ENCODE peak calls at places on chromosome 2, in seven cellular contexts. D, K, T, P, I, G and F are unnamed samples. For H3K36me3, the result is how much of the 10 kb centered on the place peaks cover.

GRCh38 chr2:54589038-54589339 is 132.9 kb downstream of the SPTBN1 start:
- DNase-seq in D (no peak), K (no peak), T (no peak), P (no peak), I (no peak), G (no peak), F (no peak)

GRCh38 chr2:62800618-62801017 is 95.1 kb downstream of the EHBP1 start:
- DNase-seq in D (no peak), K (no peak), T (no peak), P (no peak), I (no peak), G (no peak), F (no peak)

GRCh38 chr2:167653131-167653530 is 594.3 kb downstream of the STK39 start:
- DNase-seq in D (no peak), K (no peak), T (no peak), P (no peak), I (no peak), G (peak), F (no peak)

GRCh38 chr2:190460533-190460932 is 52.4 kb downstream of the MFSD6 start:
- DNase-seq in D (no peak), K (no peak), T (no peak), P (no peak), I (no peak), G (no peak), F (no peak)

GRCh38 chr2:5609191-5609590 is 83.0 kb upstream of the SOX11 start:
- DNase-seq in D (no peak), K (no peak), T (no peak), P (no peak), I (peak), G (no peak), F (no peak)

GRCh38 chr2:234291765-234292204 is 205.1 kb downstream of the ARL4C start:
- DNase-seq in D (no peak), K (peak), T (peak), P (peak), I (peak), G (peak), F (peak)

GRCh38 chr2:119523383-119523958 is 812 bp downstream of the SCTR start:
- DNase-seq in D (no peak), K (no peak), T (no peak), P (no peak), I (no peak), G (no peak), F (no peak)

GRCh38 chr2:63834401-63834800 is 7.3 kb upstream of the UGP2 start:
- DNase-seq in D (no peak), K (no peak), T (no peak), P (no peak), I (no peak), G (no peak), F (no peak)

GRCh38 chr2:168449419-168449818 is 6.7 kb upstream of the CERS6 start:
- DNase-seq in D (no peak), K (no peak), T (no peak), P (no peak), I (no peak), G (peak), F (peak)

GRCh38 chr2:235493402-235493774 is 455 bp upstream of the AGAP1 start:
- DNase-seq in D (peak), K (no peak), T (no peak), P (no peak), I (no peak), G (peak), F (peak)

GRCh38 chr2:45117383-45117782 is 108.1 kb upstream of the SIX2 start:
- DNase-seq in D (no peak), K (no peak), T (no peak), P (no peak), I (no peak), G (no peak), F (no peak)

GRCh38 chr2:222518570-222519381 is 94.4 kb downstream of the SGPP2 start:
- DNase-seq in D (peak), K (peak), T (peak), P (peak), I (peak), G (peak), F (no peak)

GRCh38 chr2:113973856-113974255 is 84.0 kb downstream of the ACTR3 start:
- DNase-seq in D (no peak), K (no peak), T (no peak), P (no peak), I (no peak), G (no peak), F (no peak)

GRCh38 chr2:106724301-106724794 is 161.6 kb downstream of the ST6GAL2 start:
- DNase-seq in D (no peak), K (no peak), T (no peak), P (no peak), I (no peak), G (no peak), F (no peak)

GRCh38 chr2:148582679-148583511 is 61.7 kb upstream of the EPC2 start:
- DNase-seq in D (no peak), K (no peak), T (no peak), P (no peak), I (no peak), G (no peak), F (no peak)

GRCh38 chr2:172693037-172693436 is 42.6 kb upstream of the RAPGEF4 start:
- DNase-seq in D (no peak), K (peak), T (peak), P (peak), I (peak), G (peak), F (peak)

GRCh38 chr2:206918258-206918657 is 21.1 kb upstream of the CPO start:
- DNase-seq in D (no peak), K (no peak), T (no peak), P (no peak), I (no peak), G (no peak), F (no peak)

GRCh38 chr2:46480562-46480961 is 1.2 kb downstream of the TMEM247 start:
- DNase-seq in D (no peak), K (no peak), T (no peak), P (no peak), I (no peak), G (no peak), F (no peak)

GRCh38 chr2:233235977-233236376 is 15.5 kb upstream of the ATG16L1 start:
- DNase-seq in D (no peak), K (no peak), T (no peak), P (no peak), I (no peak), G (no peak), F (no peak)

GRCh38 chr2:219282375-219282774 is 3.2 kb downstream of the DNAJB2 start:
- DNase-seq in D (no peak), K (no peak), T (no peak), P (no peak), I (no peak), G (no peak), F (no peak)

GRCh38 chr2:98508690-98509054 is 64.0 kb downstream of the INPP4A start:
- DNase-seq in D (peak), K (no peak), T (no peak), P (peak), I (no peak), G (peak), F (peak)

GRCh38 chr2:200435379-200435778 is 74.5 kb downstream of the KCTD18 start:
- DNase-seq in D (no peak), K (no peak), T (no peak), P (no peak), I (no peak), G (peak), F (peak)

GRCh38 chr2:156333274-156333950 is 891 bp upstream of the NR4A2 start:
- DNase-seq in D (no peak), K (no peak), T (no peak), P (peak), I (no peak), G (no peak), F (peak)

GRCh38 chr2:176772816-176773215 is 439.8 kb upstream of the HNRNPA3 start:
- DNase-seq in D (no peak), K (no peak), T (no peak), P (no peak), I (no peak), G (no peak), F (no peak)

GRCh38 chr2:182321096-182321495 is 105.7 kb downstream of the PDE1A start:
- DNase-seq in D (no peak), K (no peak), T (no peak), P (no peak), I (no peak), G (no peak), F (no peak)

GRCh38 chr2:173553589-173553988 is 198.9 kb downstream of the CDCA7 start:
- DNase-seq in D (no peak), K (peak), T (peak), P (no peak), I (peak), G (peak), F (peak)

GRCh38 chr2:216194013-216194412 is 84.9 kb downstream of the XRCC5 start:
- DNase-seq in D (no peak), K (no peak), T (no peak), P (no peak), I (no peak), G (no peak), F (no peak)

GRCh38 chr2:216194561-216194960 is 85.4 kb downstream of the XRCC5 start:
- DNase-seq in D (no peak), K (no peak), T (no peak), P (no peak), I (no peak), G (no peak), F (no peak)

GRCh38 chr2:216192181-216192580 is 83.0 kb downstream of the XRCC5 start:
- DNase-seq in D (no peak), K (no peak), T (no peak), P (no peak), I (no peak), G (no peak), F (no peak)

GRCh38 chr2:216192931-216193330 is 83.8 kb downstream of the XRCC5 start:
- DNase-seq in D (no peak), K (no peak), T (no peak), P (no peak), I (no peak), G (no peak), F (no peak)

DNA sequence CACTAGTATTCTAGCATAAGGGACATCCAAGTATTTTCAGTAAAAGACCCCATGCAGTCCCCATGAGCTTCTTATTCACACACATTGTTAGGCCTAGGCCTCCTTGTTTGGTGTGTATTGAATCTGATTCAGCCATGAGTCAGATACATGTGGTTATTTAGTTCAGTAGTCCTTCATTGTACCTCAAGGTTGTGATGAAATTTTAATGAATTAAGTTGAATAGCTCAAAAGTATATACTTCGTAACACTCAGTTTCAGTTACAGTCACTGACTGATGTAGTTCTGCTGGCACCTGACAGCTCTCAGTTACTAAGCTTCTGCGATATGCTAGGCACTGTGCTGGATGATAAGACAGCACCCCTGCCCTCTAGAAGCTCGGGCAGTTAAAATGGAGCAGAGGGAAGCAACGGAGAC is 86.4 kb downstream of the XRCC5 start:
- DNase-seq in D (no peak), K (no peak), T (no peak), P (peak), I (no peak), G (peak), F (peak)
- H3K36me3 ChIP-seq in D (half or more), K (under half), T (under half), P (under half), I (under half), G (half or more), F (under half)

GRCh38 chr2:202269585-202269984 is 4.0 kb downstream of the NOP58 start:
- DNase-seq in D (no peak), K (no peak), T (no peak), P (no peak), I (no peak), G (no peak), F (no peak)
- H3K4me3 ChIP-seq in D (no peak), K (no peak), T (no peak), P (no peak), I (no peak), G (no peak), F (no peak)

GRCh38 chr2:224286923-224287322 is 115.0 kb downstream of the FAM124B start:
- DNase-seq in D (no peak), K (peak), T (no peak), P (no peak), I (no peak), G (no peak), F (no peak)
- TF ChIP-seq CTCF in D (no peak), K (peak), T (no peak), P (peak), I (no peak), G (peak), F (peak)

DNA sequence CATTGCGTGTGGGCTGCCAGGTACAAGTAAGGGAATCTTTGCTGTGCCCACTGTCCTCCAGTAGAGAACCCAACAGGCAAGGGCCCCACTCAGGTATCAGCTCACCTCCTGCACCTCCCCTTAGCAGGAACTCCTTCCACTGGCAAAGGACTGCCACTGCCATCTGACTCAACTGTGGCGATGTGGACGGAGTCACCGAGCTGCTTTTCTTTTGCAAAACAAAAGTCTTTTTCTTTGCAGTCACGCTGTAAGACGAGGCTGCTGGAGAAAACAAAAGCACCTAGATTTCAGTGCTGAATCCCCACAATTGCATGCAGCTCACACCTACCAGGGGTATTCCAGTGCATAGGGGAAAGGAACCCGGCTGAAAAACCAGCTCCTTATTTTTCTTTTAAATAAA is 7.9 kb downstream of the MTERF4 start:
- DNase-seq in D (no peak), K (no peak), T (no peak), P (no peak), I (no peak), G (no peak), F (no peak)
- H3K36me3 ChIP-seq in D (half or more), K (under half), T (under half), P (under half), I (under half), G (under half), F (under half)

DNA sequence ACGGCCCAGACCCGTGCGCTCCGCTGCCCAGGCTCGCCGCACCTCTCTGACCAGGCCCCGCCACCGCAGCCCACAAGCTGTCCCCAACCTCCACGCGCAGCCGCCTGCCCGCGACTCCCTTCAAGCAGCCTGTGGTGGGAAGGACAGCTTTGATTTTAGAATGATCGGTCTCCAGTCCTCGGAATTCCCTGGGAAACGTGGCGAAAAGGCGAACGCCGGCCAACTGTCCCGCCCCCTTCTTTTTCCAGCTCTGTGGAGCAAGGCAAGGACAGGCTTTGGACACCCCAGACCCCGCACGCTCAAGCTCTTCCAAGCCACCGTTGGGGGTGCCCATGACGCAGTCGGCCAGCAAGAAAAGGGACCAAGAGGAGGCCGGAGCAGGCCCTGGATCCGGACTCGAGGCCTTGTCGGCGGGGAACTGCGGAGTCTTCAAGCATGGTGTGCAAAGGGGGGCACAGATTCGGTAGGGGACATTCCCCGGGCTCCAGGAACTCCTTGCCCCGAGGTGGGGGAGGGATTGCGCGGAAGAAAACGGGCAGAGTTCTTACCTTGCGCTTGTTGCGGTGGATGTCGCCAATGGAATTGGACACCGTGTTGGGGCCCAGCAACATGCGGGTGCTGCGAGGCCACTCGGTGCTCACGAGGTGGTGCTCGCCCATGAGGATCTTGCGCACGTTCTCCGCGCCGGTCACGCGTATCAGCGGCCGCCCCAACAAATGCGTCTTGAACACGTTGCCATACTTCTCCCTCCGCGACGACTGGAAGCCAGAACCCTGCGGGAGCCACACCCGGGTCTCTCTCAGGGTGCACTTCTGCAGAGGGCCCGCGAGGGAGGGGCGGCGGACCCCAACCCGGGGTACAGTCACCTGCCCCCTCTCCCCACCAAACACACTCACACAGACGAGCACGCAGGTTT is 4.0 kb downstream of the CYP26B1 start:
- DNase-seq in D (peak), K (no peak), T (no peak), P (no peak), I (no peak), G (no peak), F (no peak)
- H3K4me3 ChIP-seq in D (peak), K (peak), T (peak), P (no peak), I (peak), G (peak), F (no peak)

DNA sequence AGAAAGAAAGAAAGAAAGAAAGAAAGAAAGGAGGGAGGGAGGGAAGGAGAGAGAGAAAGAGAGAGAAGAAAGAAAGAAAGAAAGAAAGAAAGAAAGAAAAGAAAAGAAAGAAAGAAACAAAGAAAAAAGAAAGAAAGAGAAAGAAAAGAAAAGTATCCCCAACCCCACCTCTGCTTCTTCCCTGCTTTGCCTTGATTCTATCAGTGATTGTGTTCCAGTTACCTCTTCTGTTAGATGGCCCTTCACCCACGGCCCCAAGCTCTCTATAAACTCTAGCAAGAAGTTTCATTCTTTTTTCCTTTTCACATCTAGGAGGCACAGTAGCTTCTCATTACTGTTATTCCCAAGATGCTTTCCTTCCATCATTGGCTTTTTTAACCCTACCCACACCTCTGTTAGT is 1097.5 kb upstream of the ZEB2 start:
- DNase-seq in D (no peak), K (no peak), T (no peak), P (no peak), I (no peak), G (no peak), F (no peak)
- TF ChIP-seq CTCF in D (no peak), K (no peak), T (no peak), P (no peak), I (no peak), G (no peak), F (no peak)

GRCh38 chr2:169776483-169776802 is 22.2 kb upstream of the SSB start:
- DNase-seq in D (no peak), K (no peak), T (no peak), P (no peak), I (no peak), G (peak), F (no peak)
- H3K36me3 ChIP-seq in D (under half), K (under half), T (under half), P (under half), I (under half), G (under half), F (under half)

GRCh38 chr2:231942180-231942579 is 16.0 kb upstream of the NPPC start:
- DNase-seq in D (no peak), K (no peak), T (no peak), P (no peak), I (no peak), G (no peak), F (no peak)
- H3K4me3 ChIP-seq in D (no peak), K (no peak), T (no peak), P (no peak), I (no peak), G (no peak), F (no peak)